ENCODE peak calls at places on chromosomes 13 and 19, in five cellular contexts. One of them, this sample, is unnamed.

GRCh38 chr13:38969187-38969586 is 21.4 kb downstream of the STOML3 start:
- DNase-seq in GM12865: no peak
- DNase-seq in left ventricle myocardium inferior: no peak
- DNase-seq in NCI-H1930: no peak
- DNase-seq in HFFc6: no peak
- DNase-seq in this sample: no peak

GRCh38 chr19:42440357-42441046 is 2.2 kb downstream of the CXCL17 start:
- DNase-seq in GM12865: peak
- DNase-seq in left ventricle myocardium inferior: peak
- DNase-seq in NCI-H1930: peak
- DNase-seq in HFFc6: peak
- DNase-seq in this sample: peak

GRCh38 chr19:13784731-13785452 is 10.4 kb upstream of the ZSWIM4 start:
- DNase-seq in GM12865: peak
- DNase-seq in left ventricle myocardium inferior: peak
- DNase-seq in NCI-H1930: no peak
- DNase-seq in HFFc6: peak
- DNase-seq in this sample: peak

GRCh38 chr19:57599377-57599760 is 316 bp upstream of the ZNF530 start:
- DNase-seq in GM12865: no peak
- DNase-seq in left ventricle myocardium inferior: no peak
- DNase-seq in NCI-H1930: no peak
- DNase-seq in HFFc6: no peak
- DNase-seq in this sample: no peak

GRCh38 chr19:47749326-47749725 is 4.0 kb downstream of the NOP53 start:
- DNase-seq in GM12865: peak
- DNase-seq in left ventricle myocardium inferior: no peak
- DNase-seq in NCI-H1930: no peak
- DNase-seq in HFFc6: no peak
- DNase-seq in this sample: no peak

GRCh38 chr19:49453757-49454248 is 778 bp downstream of the ALDH16A1 start:
- DNase-seq in GM12865: peak
- DNase-seq in left ventricle myocardium inferior: no peak
- DNase-seq in NCI-H1930: no peak
- DNase-seq in HFFc6: no peak
- DNase-seq in this sample: no peak

GRCh38 chr13:71242191-71242590 is 624.8 kb downstream of the DACH1 start:
- DNase-seq in GM12865: no peak
- DNase-seq in left ventricle myocardium inferior: peak
- DNase-seq in NCI-H1930: no peak
- DNase-seq in HFFc6: no peak
- DNase-seq in this sample: peak

GRCh38 chr19:4724252-4724514 is 541 bp upstream of the DPP9 start:
- DNase-seq in GM12865: no peak
- DNase-seq in left ventricle myocardium inferior: no peak
- DNase-seq in NCI-H1930: peak
- DNase-seq in HFFc6: no peak
- DNase-seq in this sample: no peak

GRCh38 chr13:29816715-29817114 is 33.7 kb downstream of the UBL3 start:
- DNase-seq in GM12865: no peak
- DNase-seq in left ventricle myocardium inferior: no peak
- DNase-seq in NCI-H1930: no peak
- DNase-seq in HFFc6: no peak
- DNase-seq in this sample: no peak

GRCh38 chr19:1019980-1020867 is 699 bp downstream of the TMEM259 start:
- DNase-seq in GM12865: peak
- DNase-seq in left ventricle myocardium inferior: no peak
- DNase-seq in NCI-H1930: no peak
- DNase-seq in HFFc6: no peak
- DNase-seq in this sample: peak

GRCh38 chr19:18507021-18507726 is 14.7 kb downstream of the ELL start:
- DNase-seq in GM12865: no peak
- DNase-seq in left ventricle myocardium inferior: peak
- DNase-seq in NCI-H1930: no peak
- DNase-seq in HFFc6: no peak
- DNase-seq in this sample: no peak

GRCh38 chr13:72405441-72405840 is 322.0 kb downstream of the MZT1 start:
- DNase-seq in GM12865: no peak
- DNase-seq in left ventricle myocardium inferior: no peak
- DNase-seq in NCI-H1930: no peak
- DNase-seq in HFFc6: no peak
- DNase-seq in this sample: no peak

GRCh38 chr19:46821512-46822359 is 28.9 kb downstream of the AP2S1 start:
- DNase-seq in GM12865: peak
- DNase-seq in left ventricle myocardium inferior: peak
- DNase-seq in NCI-H1930: no peak
- DNase-seq in HFFc6: no peak
- DNase-seq in this sample: peak

This sample was measured in lower lobe of right lung.